ENCODE peak calls at places on chromosomes 16 and 17, in four cellular contexts. B is activated T-helper 1 cell treated with Interleukin-2 at 50 U/mL for 16 hours; L is stimulated activated CD8-positive, alpha-beta memory T cell treated with anti-CD3 and anti-CD28 coated beads, Interleukin-7, amount 100 ng/mL, for 4 hours; Z is NCI-H1436 treated with DMSO at 0.1 percent for 48 hours. O is an unnamed sample.

GRCh38 chr17:39668141-39668924 is at the start of gene PNMT:
- DNase-seq in Z (no peak), L (peak), B (peak), O (peak)

GRCh38 chr16:24046442-24046841 is 209.7 kb upstream of the CACNG3 start:
- DNase-seq in B (no peak), L (no peak), Z (no peak), O (no peak)

GRCh38 chr16:82936941-82937551 is 310.3 kb downstream of the CDH13 start:
- DNase-seq in Z (no peak), B (no peak), L (no peak), O (no peak)

GRCh38 chr17:83010323-83011200 is 68.8 kb upstream of the METRNL start:
- DNase-seq in L (no peak), B (no peak), Z (no peak), O (no peak)

GRCh38 chr17:19867654-19868395 is at the start of gene ULK2:
- DNase-seq in Z (no peak), L (peak), B (peak), O (peak)

GRCh38 chr17:42266918-42267766 is 9.0 kb downstream of the STAT5B start:
- DNase-seq in B (peak), Z (no peak), L (peak), O (peak)

GRCh38 chr17:34261568-34261967 is 6.5 kb downstream of the CCL2 start:
- DNase-seq in L (no peak), Z (no peak), B (no peak), O (no peak)

GRCh38 chr17:67245694-67246397 is 850 bp upstream of the HELZ start:
- DNase-seq in L (peak), B (peak), Z (no peak), O (peak)

GRCh38 chr17:4609761-4610160 is 25.4 kb downstream of the SMTNL2 start:
- DNase-seq in L (no peak), B (no peak), Z (no peak), O (no peak)

GRCh38 chr16:28537964-28538732 is 626 bp downstream of the NUPR1 start:
- DNase-seq in Z (no peak), L (no peak), B (no peak), O (no peak)

GRCh38 chr17:46273541-46274236 is 21.2 kb upstream of the LRRC37A start:
- DNase-seq in B (no peak), L (no peak), Z (no peak), O (no peak)

GRCh38 chr16:89172901-89173628 is 1.5 kb downstream of the CDH15 start:
- DNase-seq in L (no peak), Z (no peak), B (no peak), O (no peak)

GRCh38 chr17:82300707-82301270 is 16.6 kb downstream of the CD7 start:
- DNase-seq in B (peak), L (no peak), Z (no peak), O (peak)